ENCODE peak calls at places on chromosome 19, in five cellular contexts. A is vagina, G is heart left ventricle, K is AG09319, Y is SK-N-SH. M is an unnamed sample.

GRCh38 chr19:7545904-7546303 is 10.4 kb downstream of the PNPLA6 start:
- DNase-seq in G (no peak), A (no peak), K (no peak), Y (no peak), M (no peak)

GRCh38 chr19:7704280-7705060 is 2.5 kb upstream of the FCER2 start:
- DNase-seq in Y (no peak), G (no peak), A (no peak), K (no peak), M (no peak)

GRCh38 chr19:35124098-35125060 is 8.8 kb downstream of the FXYD3 start:
- DNase-seq in A (peak), K (peak), G (peak), Y (peak), M (no peak)

GRCh38 chr19:30666301-30666803 is 294.2 kb downstream of the ZNF536 start:
- DNase-seq in Y (peak), G (no peak), A (no peak), K (no peak), M (no peak)

GRCh38 chr19:44806271-44806670 is 2.6 kb upstream of the BCAM start:
- DNase-seq in Y (no peak), K (no peak), G (no peak), A (no peak), M (no peak)

GRCh38 chr19:46761418-46761831 is 15.2 kb upstream of the STRN4 start:
- DNase-seq in Y (no peak), G (no peak), A (no peak), K (peak), M (no peak)

GRCh38 chr19:14405380-14405757 is 13.8 kb downstream of the DDX39A start:
- DNase-seq in Y (no peak), K (no peak), G (no peak), A (no peak), M (no peak)

GRCh38 chr19:45976180-45976579 is 2.5 kb upstream of the NOVA2 start:
- DNase-seq in K (no peak), A (no peak), Y (no peak), G (no peak), M (no peak)

GRCh38 chr19:14470031-14470876 is 4.9 kb downstream of the PTGER1 start:
- DNase-seq in A (no peak), K (no peak), Y (peak), G (no peak), M (no peak)

DNA sequence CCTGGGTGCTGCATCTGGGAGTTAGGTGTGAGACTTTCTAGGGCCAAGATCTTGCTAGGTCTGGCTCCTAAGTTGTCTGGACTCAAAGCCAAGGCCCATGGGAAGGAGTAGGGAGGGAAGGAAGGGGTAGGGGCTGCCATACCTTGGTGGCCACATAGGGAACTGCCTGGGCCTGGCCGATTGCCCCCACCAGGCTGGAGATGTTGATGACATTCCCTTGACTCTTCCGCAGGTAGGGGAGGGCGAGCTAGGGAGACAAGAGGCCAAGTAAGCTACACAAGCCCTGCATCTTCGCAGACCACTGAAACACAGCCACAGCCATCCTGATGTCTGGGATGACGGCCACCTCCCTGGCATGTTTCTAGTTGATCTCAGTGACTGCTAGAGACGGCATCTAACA is 4.1 kb upstream of the BCAT2 start:
- DNase-seq in A (no peak), Y (no peak), G (no peak), K (no peak), M (no peak)
- TF ChIP-seq CTCF in A (no peak), Y (no peak), G (no peak), K (no peak), M (no peak)

GRCh38 chr19:18069383-18069782 is 17.4 kb downstream of the IL12RB1 start:
- DNase-seq in G (no peak), K (no peak), Y (peak), A (no peak), M (no peak)

GRCh38 chr19:18068395-18068794 is 18.3 kb downstream of the IL12RB1 start:
- DNase-seq in Y (no peak), K (no peak), G (no peak), A (no peak), M (no peak)

GRCh38 chr19:18062043-18062442 is 24.7 kb downstream of the IL12RB1 start:
- DNase-seq in A (no peak), K (no peak), Y (no peak), G (no peak), M (no peak)

GRCh38 chr19:18063463-18063862 is 23.3 kb downstream of the IL12RB1 start:
- DNase-seq in A (no peak), G (no peak), K (no peak), Y (peak), M (no peak)

GRCh38 chr19:18065173-18065495 is 21.6 kb downstream of the IL12RB1 start:
- DNase-seq in Y (no peak), G (no peak), K (no peak), A (no peak), M (no peak)
- TF ChIP-seq CTCF in Y (no peak), G (no peak), K (no peak), A (no peak), M (no peak)

GRCh38 chr19:628168-628567 is 5.2 kb downstream of the POLRMT start:
- DNase-seq in Y (peak), G (no peak), A (no peak), K (no peak), M (no peak)
- TF ChIP-seq CTCF in Y (peak), G (no peak), A (no peak), K (peak), M (peak)

DNA sequence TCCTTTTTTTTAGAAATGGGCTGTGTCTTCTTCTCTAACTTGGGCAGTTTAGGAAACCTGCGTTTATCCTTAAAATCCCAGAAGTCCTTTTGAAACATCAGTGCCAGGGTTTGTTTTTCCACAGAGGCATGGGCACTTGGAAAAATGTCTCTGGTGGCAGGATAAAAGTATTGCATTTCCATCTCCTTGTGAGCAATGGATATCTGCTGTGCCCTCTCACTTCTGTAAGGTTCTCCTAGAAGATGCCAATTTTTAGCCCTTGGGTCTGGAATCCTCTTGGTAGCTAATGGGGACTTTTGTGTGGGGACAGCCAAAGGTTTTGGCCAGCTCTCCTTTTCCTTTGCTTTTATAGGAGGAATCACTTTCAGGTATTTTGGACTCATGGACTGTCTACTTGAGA is 21.0 kb downstream of the WDR87 start:
- DNase-seq in G (no peak), A (no peak), K (no peak), Y (no peak), M (no peak)
- TF ChIP-seq CTCF in G (no peak), A (no peak), K (no peak), Y (no peak), M (no peak)

GRCh38 chr19:15813916-15814315 is 1.5 kb downstream of the OR10H1 start:
- DNase-seq in K (no peak), G (no peak), Y (no peak), A (no peak), M (no peak)

GRCh38 chr19:15811476-15811875 is 4.0 kb downstream of the OR10H1 start:
- DNase-seq in G (no peak), K (no peak), A (no peak), Y (no peak), M (no peak)

GRCh38 chr19:15815306-15815705 is at the start of gene OR10H1:
- DNase-seq in G (no peak), A (no peak), Y (no peak), K (no peak), M (no peak)

GRCh38 chr19:15810335-15810734 is 5.1 kb downstream of the OR10H1 start:
- DNase-seq in K (no peak), Y (no peak), G (no peak), A (no peak), M (no peak)

GRCh38 chr19:15812059-15812722 is 3.3 kb downstream of the OR10H1 start:
- DNase-seq in Y (no peak), G (no peak), A (no peak), K (no peak), M (no peak)
- TF ChIP-seq CTCF in Y (no peak), G (no peak), A (no peak), K (no peak), M (peak)

GRCh38 chr19:57947419-57948134 is at the start of gene ZNF256:
- DNase-seq in K (peak), Y (peak), A (no peak), G (peak), M (peak)
- TF ChIP-seq CTCF in K (peak), Y (peak), A (peak), G (peak), M (peak)

M was measured in epithelial cell of proximal tubule.